ENCODE peak calls at places on chromosomes 7 and 10, in nine cellular contexts. T is fibroblast of lung; I is adrenal gland; B is H9; J is transverse colon; P is heart left ventricle; H is GM12878; V is CD8-positive, alpha-beta T cell; C is A549. G is an unnamed sample.

GRCh38 chr7:66682350-66683093 is 53.8 kb downstream of the KCTD7 start:
- DNase-seq in T (peak), I (peak), B (no peak), J (no peak), P (no peak), H (no peak), V (no peak), C (no peak), G (no peak)

GRCh38 chr7:134394046-134394445 is 64.9 kb downstream of the AKR1B1 start:
- DNase-seq in T (no peak), I (no peak), B (no peak), J (no peak), P (no peak), H (no peak), V (no peak), C (no peak), G (no peak)

GRCh38 chr7:138979988-138980574 is 1.1 kb downstream of the KIAA1549 start:
- DNase-seq in T (peak), I (no peak), B (no peak), J (no peak), P (no peak), H (no peak), V (no peak), C (no peak), G (no peak)

GRCh38 chr7:76185187-76185915 is 16.3 kb upstream of the SRRM3 start:
- DNase-seq in T (no peak), I (no peak), B (peak), J (no peak), P (no peak), H (no peak), V (no peak), C (no peak), G (no peak)

GRCh38 chr10:123472606-123473005 is 193.5 kb upstream of the GPR26 start:
- DNase-seq in T (no peak), I (no peak), B (peak), J (no peak), P (no peak), H (no peak), V (no peak), C (no peak), G (no peak)

GRCh38 chr10:78688221-78688944 is 380.4 kb upstream of the ZMIZ1 start:
- DNase-seq in T (no peak), I (no peak), B (no peak), J (no peak), P (no peak), H (no peak), V (no peak), C (no peak), G (no peak)

GRCh38 chr7:106731207-106731606 is 70.2 kb upstream of the CCDC71L start:
- DNase-seq in T (no peak), I (no peak), B (no peak), J (no peak), P (no peak), H (peak), V (no peak), C (no peak), G (no peak)

GRCh38 chr10:38174341-38174740 is 80.2 kb downstream of the ZNF37A start:
- DNase-seq in T (no peak), I (no peak), B (no peak), J (no peak), P (no peak), H (no peak), V (no peak), C (no peak), G (no peak)

GRCh38 chr10:132639470-132639869 is 101.9 kb downstream of the INPP5A start:
- DNase-seq in T (no peak), I (no peak), B (no peak), J (no peak), P (no peak), H (no peak), V (no peak), C (no peak), G (no peak)

GRCh38 chr7:35839860-35840854 is 39.3 kb downstream of the SEPTIN7 start:
- DNase-seq in T (peak), I (no peak), B (no peak), J (no peak), P (no peak), H (no peak), V (no peak), C (peak), G (peak)
- H3K27ac ChIP-seq in T (no peak), I (no peak), B (no peak), J (no peak), P (no peak), H (no peak), V (no peak), C (no peak), G (no peak)

GRCh38 chr7:149285581-149285975 is 23.6 kb downstream of the ZNF783 start:
- DNase-seq in T (peak), I (peak), B (no peak), J (peak), P (no peak), H (no peak), V (no peak), C (peak), G (no peak)
- H3K27ac ChIP-seq in T (peak), I (peak), B (no peak), J (peak), P (peak), H (no peak), V (peak), C (peak), G (no peak)

GRCh38 chr10:33126742-33127141 is 168.7 kb upstream of the ITGB1 start:
- DNase-seq in T (no peak), I (no peak), B (no peak), J (no peak), P (no peak), H (no peak), V (no peak), C (no peak), G (no peak)
- H3K27ac ChIP-seq in T (no peak), I (peak), B (no peak), J (no peak), P (peak), H (no peak), V (no peak), C (peak), G (no peak)

DNA sequence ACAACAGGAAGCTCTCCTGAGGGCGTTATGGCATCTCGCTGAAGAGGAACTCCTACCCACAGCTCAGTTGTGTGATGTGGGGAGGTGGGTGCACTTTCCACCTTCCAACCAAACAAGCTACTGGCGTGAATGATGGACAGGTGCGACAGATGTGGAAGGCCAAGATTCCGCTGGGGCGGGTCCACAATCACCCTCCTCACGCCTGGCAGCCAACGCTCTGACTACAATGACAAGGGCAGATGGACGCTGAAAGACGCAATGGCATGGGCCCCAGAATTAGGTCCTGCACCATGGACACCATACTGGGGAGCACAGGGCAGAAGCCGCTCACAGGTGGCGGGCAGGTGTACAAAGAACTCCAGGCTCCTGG is 282.5 kb downstream of the PRPF18 start:
- DNase-seq in T (no peak), I (no peak), B (no peak), J (no peak), P (no peak), H (no peak), V (no peak), C (no peak), G (no peak)
- H3K27ac ChIP-seq in T (no peak), I (no peak), B (no peak), J (no peak), P (no peak), H (no peak), V (no peak), C (no peak), G (no peak)

GRCh38 chr10:99337911-99338310 is 8.8 kb downstream of the CNNM1 start:
- DNase-seq in T (no peak), I (no peak), B (no peak), J (no peak), P (no peak), H (no peak), V (no peak), C (peak), G (no peak)
- H3K27ac ChIP-seq in T (no peak), I (no peak), B (no peak), J (no peak), P (no peak), H (no peak), V (no peak), C (peak), G (no peak)

DNA sequence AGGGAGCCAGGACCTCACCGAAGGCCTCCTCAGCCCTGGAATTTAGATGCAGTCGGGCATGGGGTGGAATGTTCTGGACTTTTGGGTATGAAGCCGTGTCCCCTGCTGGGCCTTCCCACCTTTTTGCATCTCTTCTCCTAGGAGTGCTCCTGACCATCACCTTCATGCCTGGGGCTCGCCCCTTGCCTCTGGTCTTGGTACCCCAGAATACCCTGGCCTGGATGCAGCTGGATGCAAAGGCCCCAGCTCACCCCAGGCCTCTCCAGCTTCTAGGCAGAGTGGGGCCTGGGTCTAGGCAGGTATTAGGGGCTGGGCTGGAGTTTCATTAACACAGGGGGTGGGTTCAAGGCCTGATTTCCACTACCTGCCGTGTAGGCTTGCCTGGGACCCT is 9.9 kb downstream of the AQP1 start:
- DNase-seq in T (no peak), I (no peak), B (peak), J (peak), P (peak), H (no peak), V (no peak), C (no peak), G (no peak)
- H3K27ac ChIP-seq in T (no peak), I (peak), B (no peak), J (no peak), P (peak), H (no peak), V (no peak), C (no peak), G (no peak)

DNA sequence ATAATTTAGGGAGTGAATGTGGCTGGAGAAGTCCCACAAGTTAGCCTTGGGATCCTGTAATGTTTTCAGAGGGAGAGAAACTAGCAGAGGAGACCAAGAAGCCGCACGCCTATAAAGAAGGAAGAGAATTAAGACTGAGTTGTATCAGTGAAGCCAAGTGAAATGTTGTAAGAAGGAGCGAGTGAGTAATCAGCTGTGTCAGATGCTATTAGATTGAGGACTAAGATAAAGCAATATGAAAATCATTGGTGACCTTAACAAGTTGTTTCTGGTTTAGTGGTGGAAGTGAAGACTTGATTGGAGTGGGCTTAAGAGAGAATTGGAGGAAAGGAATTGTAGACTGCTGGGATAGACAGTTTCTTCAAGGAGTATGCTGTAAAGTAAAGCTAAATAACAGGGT is 8.8 kb downstream of the CCSER2 start:
- DNase-seq in T (peak), I (no peak), B (no peak), J (no peak), P (no peak), H (no peak), V (no peak), C (no peak), G (peak)
- H3K27ac ChIP-seq in T (no peak), I (peak), B (no peak), J (no peak), P (no peak), H (no peak), V (no peak), C (no peak), G (no peak)